ENCODE peak calls at places on chromosomes 16 and 17, in seven cellular contexts. C, E, S, R, W, Y and P are unnamed samples.

GRCh38 chr17:66814026-66814425 is 20.9 kb upstream of the CACNG5 start:
- DNase-seq in S (no peak), C (no peak), Y (no peak), W (no peak), E (no peak), R (no peak), P (no peak)

GRCh38 chr16:84281077-84281476 is 13.6 kb upstream of the WFDC1 start:
- DNase-seq in S (peak; percentile 35), E (peak; percentile 22), W (no peak), C (peak; percentile 9), Y (no peak), R (no peak), P (no peak)

GRCh38 chr17:49016775-49017463 is 19.7 kb downstream of the IGF2BP1 start:
- DNase-seq in S (peak; percentile 94), E (peak; percentile 82), Y (peak; percentile 93), R (peak; percentile 58), C (peak; percentile 80), W (no peak), P (no peak)

GRCh38 chr17:17077861-17078732 is 35.8 kb downstream of the MPRIP start:
- DNase-seq in Y (no peak), W (no peak), R (peak; percentile 57), S (no peak), C (no peak), E (no peak), P (peak; percentile 90)

GRCh38 chr16:47523342-47524006 is 62.3 kb downstream of the PHKB start:
- DNase-seq in S (no peak), R (no peak), Y (no peak), W (no peak), E (no peak), C (no peak), P (no peak)

GRCh38 chr16:88534731-88535141 is 35.5 kb upstream of the ZC3H18 start:
- DNase-seq in Y (peak; percentile 74), S (peak; percentile 50), E (no peak), R (no peak), C (peak; percentile 29), W (no peak), P (no peak)

GRCh38 chr17:80361495-80362220 is 53.3 kb upstream of the ENDOV start:
- DNase-seq in R (no peak), C (no peak), S (no peak), E (no peak), W (no peak), Y (peak; percentile 4), P (no peak)

GRCh38 chr17:40310882-40311391 is 2.0 kb downstream of the RARA start:
- DNase-seq in S (no peak), W (no peak), E (no peak), Y (peak; percentile 86), C (no peak), R (no peak), P (no peak)

GRCh38 chr17:50151937-50152547 is 1.6 kb upstream of the PPP1R9B start:
- DNase-seq in E (peak; percentile 86), C (peak; percentile 87), Y (peak; percentile 89), R (peak; percentile 83), W (peak; percentile 48), S (peak; percentile 90), P (peak; percentile 81)

GRCh38 chr17:72421128-72422092 is 300.6 kb downstream of the SOX9 start:
- DNase-seq in E (peak; percentile 87), Y (peak; percentile 65), S (peak; percentile 88), R (peak; percentile 71), C (peak; percentile 98), W (peak; percentile 74), P (no peak)

GRCh38 chr17:50440172-50440837 is 14.3 kb downstream of the ACSF2 start:
- DNase-seq in C (no peak), E (no peak), R (peak; percentile 87), W (no peak), S (no peak), Y (no peak), P (no peak)

GRCh38 chr16:51888021-51888420 is 658.9 kb downstream of the TOX3 start:
- DNase-seq in R (no peak), E (peak; percentile 31), Y (peak; percentile 73), C (peak; percentile 60), W (no peak), S (no peak), P (no peak)

GRCh38 chr16:29881050-29881449 is 18.0 kb upstream of the CDIPT start:
- DNase-seq in C (no peak), S (no peak), E (no peak), R (no peak), W (no peak), Y (no peak), P (no peak)

GRCh38 chr17:50452627-50453300 is 15.9 kb downstream of the CHAD start:
- DNase-seq in S (no peak), W (peak; percentile 21), R (no peak), Y (peak; percentile 72), C (peak; percentile 19), E (peak; percentile 10), P (no peak)

GRCh38 chr16:85195884-85196816 is 83.9 kb upstream of the CIBAR2 start:
- DNase-seq in E (peak; percentile 61), C (no peak), R (no peak), Y (no peak), W (no peak), S (no peak), P (no peak)

GRCh38 chr16:86593913-86594312 is 15.6 kb downstream of the FOXL1 start:
- DNase-seq in Y (no peak), W (no peak), C (no peak), E (no peak), R (no peak), S (no peak), P (no peak)

GRCh38 chr17:42895185-42895555 is 5.4 kb upstream of the G6PC1 start:
- DNase-seq in W (peak; percentile 42), R (peak; percentile 72), S (peak; percentile 91), Y (peak; percentile 80), E (peak; percentile 96), C (peak; percentile 90), P (peak; percentile 67)

GRCh38 chr17:79294459-79295071 is 219.9 kb downstream of the ENGASE start:
- DNase-seq in R (peak; percentile 57), W (no peak), C (peak; percentile 29), E (peak; percentile 36), Y (peak; percentile 39), S (peak; percentile 39), P (peak; percentile 46)

GRCh38 chr17:57682667-57683066 is 62.4 kb downstream of the CCDC182 start:
- DNase-seq in C (no peak), R (no peak), E (no peak), W (no peak), Y (no peak), S (no peak), P (no peak)

GRCh38 chr16:17448640-17449638 is 21.8 kb downstream of the XYLT1 start:
- DNase-seq in C (no peak), E (no peak), Y (no peak), S (no peak), W (no peak), R (no peak), P (no peak)

GRCh38 chr16:23182206-23182674 is 305 bp upstream of the SCNN1G start:
- DNase-seq in W (no peak), C (peak; percentile 25), R (peak; percentile 93), E (peak; percentile 16), S (peak; percentile 61), Y (peak; percentile 65), P (peak; percentile 54)

DNA sequence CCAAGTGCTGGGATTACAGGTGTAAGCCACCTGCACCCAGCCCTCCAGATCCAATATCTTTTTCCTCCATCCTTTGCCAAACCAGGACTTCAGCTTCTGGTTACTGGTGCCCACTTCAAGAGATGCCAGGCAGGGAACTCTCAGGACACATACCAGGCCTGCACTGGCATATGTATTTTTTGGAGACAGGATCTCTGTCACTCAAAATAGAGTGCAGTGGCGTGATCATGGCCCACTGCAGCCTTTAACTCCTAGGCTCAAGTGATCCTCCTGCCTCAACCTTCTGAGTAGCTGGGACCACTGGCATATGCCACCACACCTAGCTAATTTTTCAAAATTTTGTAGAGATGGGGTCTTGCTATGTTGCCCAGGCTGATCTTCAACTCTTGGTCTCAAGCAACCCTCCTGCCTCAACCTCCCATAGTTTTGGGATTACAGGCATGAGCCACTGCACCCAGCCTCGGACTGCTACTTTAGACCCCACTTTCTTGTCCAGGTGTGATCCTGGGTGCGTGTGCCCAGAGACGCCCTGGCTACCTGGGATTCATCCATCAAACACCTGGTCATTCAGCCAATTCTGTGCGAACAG is 55.8 kb downstream of the BMERB1 start:
- DNase-seq in Y (no peak), E (no peak), W (no peak), R (no peak), S (no peak), C (no peak), P (no peak)
- H3K4me3 ChIP-seq in Y (peak overlapping the region; percentile 69), E (no peak overlapping the region), W (no peak overlapping the region), R (no peak overlapping the region), S (no peak overlapping the region), C (no peak overlapping the region), P (no peak overlapping the region)

GRCh38 chr16:275786-276232 is at the start of gene RGS11:
- DNase-seq in Y (peak; percentile 50), W (no peak), S (no peak), E (no peak), R (no peak), C (no peak), P (no peak)
- H3K4me3 ChIP-seq in Y (peak within 1 kb of the TSS; percentile 72), W (peak within 1 kb of the TSS; percentile 46), S (peak within 1 kb of the TSS; percentile 38), E (peak within 1 kb of the TSS; percentile 61), R (peak within 1 kb of the TSS; percentile 51), C (peak within 1 kb of the TSS; percentile 45), P (peak within 1 kb of the TSS; percentile 37)

DNA sequence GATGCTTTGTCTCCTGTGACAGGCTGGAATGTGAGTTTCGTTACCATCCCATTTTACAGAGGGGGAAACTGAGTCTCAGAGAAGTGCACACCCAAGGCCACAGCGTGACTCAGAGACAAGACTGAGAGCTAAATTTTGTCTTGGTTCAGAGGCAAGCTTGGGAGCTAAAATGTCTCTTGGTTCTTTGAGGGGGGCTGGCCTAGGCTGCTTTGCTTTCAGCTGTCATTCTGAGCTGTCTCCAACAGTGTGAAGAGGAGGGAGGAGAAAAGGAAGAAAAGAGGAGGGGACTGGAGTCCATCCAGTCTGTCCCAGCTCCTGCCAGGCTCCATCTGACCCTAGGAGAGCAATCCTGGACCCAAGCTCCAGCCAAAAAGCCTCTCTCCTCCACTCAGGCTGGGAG is at the start of gene CLEC19A:
- DNase-seq in W (no peak), E (no peak), C (no peak), S (no peak), R (no peak), Y (no peak), P (no peak)
- H3K4me3 ChIP-seq in W (no peak within 1 kb of the TSS), E (no peak within 1 kb of the TSS), C (no peak within 1 kb of the TSS), S (no peak within 1 kb of the TSS), R (no peak within 1 kb of the TSS), Y (no peak within 1 kb of the TSS), P (no peak within 1 kb of the TSS)

DNA sequence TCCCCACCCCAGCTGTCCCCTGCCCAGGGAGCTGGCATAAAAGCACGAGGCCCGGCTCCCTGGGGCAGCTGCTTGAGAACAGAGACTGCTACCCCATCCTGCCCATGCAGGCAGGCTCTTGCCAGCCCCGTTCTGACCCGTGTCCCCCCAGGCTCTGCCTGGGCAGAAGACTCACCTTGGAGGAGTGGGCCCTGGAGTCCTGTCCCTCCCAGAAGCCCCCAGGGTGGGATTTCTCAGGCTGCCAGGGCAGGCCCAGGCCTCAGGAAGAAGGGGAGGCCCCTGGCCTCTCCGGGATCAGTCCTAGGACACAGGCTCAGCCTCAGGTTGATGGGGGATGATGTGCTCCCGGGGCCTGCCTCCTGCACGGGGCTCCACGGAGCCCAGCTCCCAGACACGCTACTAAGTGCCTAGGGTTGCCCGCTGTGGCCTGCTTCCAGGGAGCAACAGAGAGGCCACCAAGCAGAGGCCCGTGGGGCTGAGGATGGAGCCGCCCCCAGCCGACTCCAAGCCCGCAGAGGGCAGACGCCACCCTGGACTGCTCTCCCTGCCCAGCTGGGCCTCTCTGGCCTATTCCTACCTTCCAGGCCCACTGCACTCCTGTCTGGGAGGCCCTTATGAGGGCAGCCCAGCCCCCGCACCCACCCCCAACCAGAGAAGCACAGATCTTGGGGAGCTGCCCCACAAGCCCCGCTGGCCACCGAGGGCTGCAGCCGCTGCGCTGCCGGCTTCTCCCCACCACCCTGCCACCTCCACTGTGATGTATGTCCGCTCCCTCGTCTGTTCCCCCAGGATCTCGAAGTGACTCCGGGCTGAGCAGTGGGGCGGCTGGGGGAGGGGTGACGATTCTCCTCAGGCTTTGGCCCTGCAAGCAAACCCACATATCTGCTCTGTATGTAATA is 1.7 kb downstream of the NME3 start:
- DNase-seq in E (no peak), W (no peak), R (no peak), C (no peak), Y (no peak), S (no peak), P (no peak)
- H3K4me3 ChIP-seq in E (no peak overlapping the region), W (no peak overlapping the region), R (peak overlapping the region; percentile 96), C (no peak overlapping the region), Y (peak overlapping the region; percentile 92), S (no peak overlapping the region), P (peak overlapping the region; percentile 94)